ENCODE peak calls at places on chromosomes 4 and X, in ten cellular contexts. One of them, this sample, is unnamed.

GRCh38 chrX:26649534-26649933 is 433.6 kb downstream of the MAGEB5 start:
- DNase-seq in C1 segment of cervical spinal cord: no peak
- DNase-seq in vagina: no peak
- DNase-seq in stimulated activated CD4-positive, alpha-beta T cell treated with anti-CD3 and anti-CD28 coated beads, Interleukin-4, amount 100 ng/mL, for 1 hour: no peak
- DNase-seq in activated effector memory CD4-positive, alpha-beta T cell treated with anti-CD3 and anti-CD28 coated beads, Interleukin-2, amount 50 U/mL, for 16 hours: no peak
- DNase-seq in activated CD8-positive, alpha-beta memory T cell treated with anti-CD3 and anti-CD28 coated beads, Interleukin-2, amount 50 U/mL, for 4 hours: no peak
- DNase-seq in A549: peak; percentile 1
- DNase-seq in NCI-H2081: peak; percentile 17
- DNase-seq in EH: no peak
- DNase-seq in left colon: no peak
- DNase-seq in this sample: no peak

GRCh38 chr4:110622841-110623709 is at the start of gene PITX2:
- DNase-seq in C1 segment of cervical spinal cord: no peak
- DNase-seq in left colon: peak; percentile 91
- DNase-seq in activated CD8-positive, alpha-beta memory T cell treated with anti-CD3 and anti-CD28 coated beads, Interleukin-2, amount 50 U/mL, for 4 hours: no peak
- DNase-seq in NCI-H2081: no peak
- DNase-seq in A549: no peak
- DNase-seq in vagina: no peak
- DNase-seq in activated effector memory CD4-positive, alpha-beta T cell treated with anti-CD3 and anti-CD28 coated beads, Interleukin-2, amount 50 U/mL, for 16 hours: no peak
- DNase-seq in EH: peak; percentile 89
- DNase-seq in stimulated activated CD4-positive, alpha-beta T cell treated with anti-CD3 and anti-CD28 coated beads, Interleukin-4, amount 100 ng/mL, for 1 hour: peak; percentile 37
- DNase-seq in this sample: peak; percentile 99

GRCh38 chr4:89572224-89572858 is 264.6 kb downstream of the SNCA start:
- DNase-seq in C1 segment of cervical spinal cord: no peak
- DNase-seq in stimulated activated CD4-positive, alpha-beta T cell treated with anti-CD3 and anti-CD28 coated beads, Interleukin-4, amount 100 ng/mL, for 1 hour: no peak
- DNase-seq in left colon: no peak
- DNase-seq in A549: no peak
- DNase-seq in activated effector memory CD4-positive, alpha-beta T cell treated with anti-CD3 and anti-CD28 coated beads, Interleukin-2, amount 50 U/mL, for 16 hours: no peak
- DNase-seq in NCI-H2081: peak; percentile 28
- DNase-seq in activated CD8-positive, alpha-beta memory T cell treated with anti-CD3 and anti-CD28 coated beads, Interleukin-2, amount 50 U/mL, for 4 hours: no peak
- DNase-seq in EH: no peak
- DNase-seq in vagina: no peak
- DNase-seq in this sample: no peak

GRCh38 chr4:106048250-106048931 is 153.1 kb downstream of the NPNT start:
- DNase-seq in C1 segment of cervical spinal cord: no peak
- DNase-seq in vagina: no peak
- DNase-seq in NCI-H2081: no peak
- DNase-seq in left colon: no peak
- DNase-seq in activated effector memory CD4-positive, alpha-beta T cell treated with anti-CD3 and anti-CD28 coated beads, Interleukin-2, amount 50 U/mL, for 16 hours: no peak
- DNase-seq in A549: no peak
- DNase-seq in activated CD8-positive, alpha-beta memory T cell treated with anti-CD3 and anti-CD28 coated beads, Interleukin-2, amount 50 U/mL, for 4 hours: no peak
- DNase-seq in EH: peak; percentile 53
- DNase-seq in stimulated activated CD4-positive, alpha-beta T cell treated with anti-CD3 and anti-CD28 coated beads, Interleukin-4, amount 100 ng/mL, for 1 hour: no peak
- DNase-seq in this sample: no peak

GRCh38 chrX:30824275-30824674 is 64.8 kb downstream of the TAB3 start:
- DNase-seq in vagina: no peak
- DNase-seq in NCI-H2081: no peak
- DNase-seq in activated effector memory CD4-positive, alpha-beta T cell treated with anti-CD3 and anti-CD28 coated beads, Interleukin-2, amount 50 U/mL, for 16 hours: no peak
- DNase-seq in left colon: no peak
- DNase-seq in A549: no peak
- DNase-seq in C1 segment of cervical spinal cord: no peak
- DNase-seq in activated CD8-positive, alpha-beta memory T cell treated with anti-CD3 and anti-CD28 coated beads, Interleukin-2, amount 50 U/mL, for 4 hours: no peak
- DNase-seq in EH: no peak
- DNase-seq in stimulated activated CD4-positive, alpha-beta T cell treated with anti-CD3 and anti-CD28 coated beads, Interleukin-4, amount 100 ng/mL, for 1 hour: no peak
- DNase-seq in this sample: no peak

GRCh38 chr4:4426511-4427477 is 39.9 kb downstream of the NSG1 start:
- DNase-seq in stimulated activated CD4-positive, alpha-beta T cell treated with anti-CD3 and anti-CD28 coated beads, Interleukin-4, amount 100 ng/mL, for 1 hour: no peak
- DNase-seq in C1 segment of cervical spinal cord: no peak
- DNase-seq in A549: no peak
- DNase-seq in activated effector memory CD4-positive, alpha-beta T cell treated with anti-CD3 and anti-CD28 coated beads, Interleukin-2, amount 50 U/mL, for 16 hours: peak; percentile 52
- DNase-seq in vagina: peak; percentile 74
- DNase-seq in left colon: no peak
- DNase-seq in EH: no peak
- DNase-seq in NCI-H2081: no peak
- DNase-seq in activated CD8-positive, alpha-beta memory T cell treated with anti-CD3 and anti-CD28 coated beads, Interleukin-2, amount 50 U/mL, for 4 hours: no peak
- DNase-seq in this sample: no peak

GRCh38 chrX:120361906-120362305 is at the start of gene ATP1B4:
- DNase-seq in stimulated activated CD4-positive, alpha-beta T cell treated with anti-CD3 and anti-CD28 coated beads, Interleukin-4, amount 100 ng/mL, for 1 hour: no peak
- DNase-seq in C1 segment of cervical spinal cord: no peak
- DNase-seq in activated effector memory CD4-positive, alpha-beta T cell treated with anti-CD3 and anti-CD28 coated beads, Interleukin-2, amount 50 U/mL, for 16 hours: no peak
- DNase-seq in left colon: no peak
- DNase-seq in activated CD8-positive, alpha-beta memory T cell treated with anti-CD3 and anti-CD28 coated beads, Interleukin-2, amount 50 U/mL, for 4 hours: no peak
- DNase-seq in EH: no peak
- DNase-seq in vagina: no peak
- DNase-seq in NCI-H2081: no peak
- DNase-seq in A549: no peak
- DNase-seq in this sample: no peak

GRCh38 chrX:138669693-138670092 is 41.8 kb downstream of the FGF13 start:
- DNase-seq in activated CD8-positive, alpha-beta memory T cell treated with anti-CD3 and anti-CD28 coated beads, Interleukin-2, amount 50 U/mL, for 4 hours: no peak
- DNase-seq in C1 segment of cervical spinal cord: no peak
- DNase-seq in vagina: no peak
- DNase-seq in left colon: no peak
- DNase-seq in NCI-H2081: no peak
- DNase-seq in EH: no peak
- DNase-seq in A549: no peak
- DNase-seq in activated effector memory CD4-positive, alpha-beta T cell treated with anti-CD3 and anti-CD28 coated beads, Interleukin-2, amount 50 U/mL, for 16 hours: no peak
- DNase-seq in stimulated activated CD4-positive, alpha-beta T cell treated with anti-CD3 and anti-CD28 coated beads, Interleukin-4, amount 100 ng/mL, for 1 hour: no peak
- DNase-seq in this sample: no peak

GRCh38 chr4:33924801-33925200 is 2319.5 kb downstream of the ARAP2 start:
- DNase-seq in left colon: no peak
- DNase-seq in vagina: no peak
- DNase-seq in C1 segment of cervical spinal cord: no peak
- DNase-seq in A549: no peak
- DNase-seq in EH: peak; percentile 8
- DNase-seq in activated effector memory CD4-positive, alpha-beta T cell treated with anti-CD3 and anti-CD28 coated beads, Interleukin-2, amount 50 U/mL, for 16 hours: no peak
- DNase-seq in NCI-H2081: no peak
- DNase-seq in activated CD8-positive, alpha-beta memory T cell treated with anti-CD3 and anti-CD28 coated beads, Interleukin-2, amount 50 U/mL, for 4 hours: no peak
- DNase-seq in stimulated activated CD4-positive, alpha-beta T cell treated with anti-CD3 and anti-CD28 coated beads, Interleukin-4, amount 100 ng/mL, for 1 hour: no peak
- DNase-seq in this sample: no peak

GRCh38 chr4:73676881-73677323 is 56.7 kb upstream of the RASSF6 start:
- DNase-seq in EH: peak; percentile 33
- DNase-seq in vagina: no peak
- DNase-seq in left colon: no peak
- DNase-seq in A549: peak; percentile 10
- DNase-seq in activated CD8-positive, alpha-beta memory T cell treated with anti-CD3 and anti-CD28 coated beads, Interleukin-2, amount 50 U/mL, for 4 hours: no peak
- DNase-seq in C1 segment of cervical spinal cord: no peak
- DNase-seq in stimulated activated CD4-positive, alpha-beta T cell treated with anti-CD3 and anti-CD28 coated beads, Interleukin-4, amount 100 ng/mL, for 1 hour: no peak
- DNase-seq in NCI-H2081: peak; percentile 21
- DNase-seq in activated effector memory CD4-positive, alpha-beta T cell treated with anti-CD3 and anti-CD28 coated beads, Interleukin-2, amount 50 U/mL, for 16 hours: no peak
- DNase-seq in this sample: no peak

GRCh38 chr4:153529646-153530045 is 63.5 kb downstream of the TMEM131L start:
- DNase-seq in stimulated activated CD4-positive, alpha-beta T cell treated with anti-CD3 and anti-CD28 coated beads, Interleukin-4, amount 100 ng/mL, for 1 hour: no peak
- DNase-seq in activated effector memory CD4-positive, alpha-beta T cell treated with anti-CD3 and anti-CD28 coated beads, Interleukin-2, amount 50 U/mL, for 16 hours: no peak
- DNase-seq in A549: no peak
- DNase-seq in left colon: no peak
- DNase-seq in NCI-H2081: no peak
- DNase-seq in C1 segment of cervical spinal cord: no peak
- DNase-seq in activated CD8-positive, alpha-beta memory T cell treated with anti-CD3 and anti-CD28 coated beads, Interleukin-2, amount 50 U/mL, for 4 hours: no peak
- DNase-seq in vagina: no peak
- DNase-seq in EH: no peak
- DNase-seq in this sample: no peak

GRCh38 chr4:118981171-118981838 is 92.7 kb downstream of the SYNPO2 start:
- DNase-seq in stimulated activated CD4-positive, alpha-beta T cell treated with anti-CD3 and anti-CD28 coated beads, Interleukin-4, amount 100 ng/mL, for 1 hour: no peak
- DNase-seq in vagina: no peak
- DNase-seq in C1 segment of cervical spinal cord: no peak
- DNase-seq in left colon: no peak
- DNase-seq in NCI-H2081: peak; percentile 29
- DNase-seq in activated CD8-positive, alpha-beta memory T cell treated with anti-CD3 and anti-CD28 coated beads, Interleukin-2, amount 50 U/mL, for 4 hours: no peak
- DNase-seq in EH: peak; percentile 95
- DNase-seq in activated effector memory CD4-positive, alpha-beta T cell treated with anti-CD3 and anti-CD28 coated beads, Interleukin-2, amount 50 U/mL, for 16 hours: no peak
- DNase-seq in A549: no peak
- DNase-seq in this sample: no peak

GRCh38 chrX:151754042-151754419 is 19.5 kb downstream of the CNGA2 start:
- DNase-seq in NCI-H2081: no peak
- DNase-seq in vagina: no peak
- DNase-seq in activated CD8-positive, alpha-beta memory T cell treated with anti-CD3 and anti-CD28 coated beads, Interleukin-2, amount 50 U/mL, for 4 hours: no peak
- DNase-seq in activated effector memory CD4-positive, alpha-beta T cell treated with anti-CD3 and anti-CD28 coated beads, Interleukin-2, amount 50 U/mL, for 16 hours: no peak
- DNase-seq in EH: peak; percentile 77
- DNase-seq in left colon: no peak
- DNase-seq in A549: peak; percentile 11
- DNase-seq in stimulated activated CD4-positive, alpha-beta T cell treated with anti-CD3 and anti-CD28 coated beads, Interleukin-4, amount 100 ng/mL, for 1 hour: no peak
- DNase-seq in C1 segment of cervical spinal cord: no peak
- DNase-seq in this sample: no peak

GRCh38 chr4:131764730-131765129 is 1384.4 kb upstream of the PCDH10 start:
- DNase-seq in vagina: no peak
- DNase-seq in left colon: no peak
- DNase-seq in activated effector memory CD4-positive, alpha-beta T cell treated with anti-CD3 and anti-CD28 coated beads, Interleukin-2, amount 50 U/mL, for 16 hours: peak; percentile 57
- DNase-seq in stimulated activated CD4-positive, alpha-beta T cell treated with anti-CD3 and anti-CD28 coated beads, Interleukin-4, amount 100 ng/mL, for 1 hour: no peak
- DNase-seq in NCI-H2081: no peak
- DNase-seq in activated CD8-positive, alpha-beta memory T cell treated with anti-CD3 and anti-CD28 coated beads, Interleukin-2, amount 50 U/mL, for 4 hours: no peak
- DNase-seq in C1 segment of cervical spinal cord: no peak
- DNase-seq in A549: no peak
- DNase-seq in EH: no peak
- DNase-seq in this sample: no peak

GRCh38 chr4:38132843-38133662 is 172.9 kb downstream of the PTTG2 start:
- DNase-seq in activated effector memory CD4-positive, alpha-beta T cell treated with anti-CD3 and anti-CD28 coated beads, Interleukin-2, amount 50 U/mL, for 16 hours: no peak
- DNase-seq in activated CD8-positive, alpha-beta memory T cell treated with anti-CD3 and anti-CD28 coated beads, Interleukin-2, amount 50 U/mL, for 4 hours: no peak
- DNase-seq in C1 segment of cervical spinal cord: no peak
- DNase-seq in EH: no peak
- DNase-seq in A549: no peak
- DNase-seq in stimulated activated CD4-positive, alpha-beta T cell treated with anti-CD3 and anti-CD28 coated beads, Interleukin-4, amount 100 ng/mL, for 1 hour: no peak
- DNase-seq in left colon: peak; percentile 75
- DNase-seq in NCI-H2081: no peak
- DNase-seq in vagina: no peak
- DNase-seq in this sample: no peak

GRCh38 chr4:140257461-140258305 is 103.7 kb upstream of the MAML3 start:
- DNase-seq in activated CD8-positive, alpha-beta memory T cell treated with anti-CD3 and anti-CD28 coated beads, Interleukin-2, amount 50 U/mL, for 4 hours: no peak
- DNase-seq in vagina: no peak
- DNase-seq in NCI-H2081: no peak
- DNase-seq in EH: peak; percentile 68
- DNase-seq in C1 segment of cervical spinal cord: no peak
- DNase-seq in left colon: no peak
- DNase-seq in A549: no peak
- DNase-seq in activated effector memory CD4-positive, alpha-beta T cell treated with anti-CD3 and anti-CD28 coated beads, Interleukin-2, amount 50 U/mL, for 16 hours: no peak
- DNase-seq in stimulated activated CD4-positive, alpha-beta T cell treated with anti-CD3 and anti-CD28 coated beads, Interleukin-4, amount 100 ng/mL, for 1 hour: no peak
- DNase-seq in this sample: no peak

GRCh38 chrX:150299579-150299978 is 63.5 kb upstream of the MAMLD1 start:
- DNase-seq in EH: no peak
- DNase-seq in vagina: no peak
- DNase-seq in stimulated activated CD4-positive, alpha-beta T cell treated with anti-CD3 and anti-CD28 coated beads, Interleukin-4, amount 100 ng/mL, for 1 hour: no peak
- DNase-seq in C1 segment of cervical spinal cord: no peak
- DNase-seq in A549: no peak
- DNase-seq in activated CD8-positive, alpha-beta memory T cell treated with anti-CD3 and anti-CD28 coated beads, Interleukin-2, amount 50 U/mL, for 4 hours: no peak
- DNase-seq in left colon: no peak
- DNase-seq in activated effector memory CD4-positive, alpha-beta T cell treated with anti-CD3 and anti-CD28 coated beads, Interleukin-2, amount 50 U/mL, for 16 hours: no peak
- DNase-seq in NCI-H2081: no peak
- DNase-seq in this sample: no peak

GRCh38 chr4:15755321-15755750 is 22.8 kb upstream of the CD38 start:
- DNase-seq in activated CD8-positive, alpha-beta memory T cell treated with anti-CD3 and anti-CD28 coated beads, Interleukin-2, amount 50 U/mL, for 4 hours: peak; percentile 29
- DNase-seq in C1 segment of cervical spinal cord: no peak
- DNase-seq in A549: no peak
- DNase-seq in NCI-H2081: no peak
- DNase-seq in stimulated activated CD4-positive, alpha-beta T cell treated with anti-CD3 and anti-CD28 coated beads, Interleukin-4, amount 100 ng/mL, for 1 hour: peak; percentile 60
- DNase-seq in activated effector memory CD4-positive, alpha-beta T cell treated with anti-CD3 and anti-CD28 coated beads, Interleukin-2, amount 50 U/mL, for 16 hours: peak; percentile 82
- DNase-seq in left colon: no peak
- DNase-seq in EH: peak; percentile 50
- DNase-seq in vagina: no peak
- DNase-seq in this sample: no peak

GRCh38 chr4:142801966-142802365 is 44.1 kb downstream of the INPP4B start:
- DNase-seq in EH: no peak
- DNase-seq in vagina: no peak
- DNase-seq in activated CD8-positive, alpha-beta memory T cell treated with anti-CD3 and anti-CD28 coated beads, Interleukin-2, amount 50 U/mL, for 4 hours: no peak
- DNase-seq in C1 segment of cervical spinal cord: no peak
- DNase-seq in stimulated activated CD4-positive, alpha-beta T cell treated with anti-CD3 and anti-CD28 coated beads, Interleukin-4, amount 100 ng/mL, for 1 hour: no peak
- DNase-seq in A549: no peak
- DNase-seq in left colon: no peak
- DNase-seq in NCI-H2081: no peak
- DNase-seq in activated effector memory CD4-positive, alpha-beta T cell treated with anti-CD3 and anti-CD28 coated beads, Interleukin-2, amount 50 U/mL, for 16 hours: no peak
- DNase-seq in this sample: no peak

GRCh38 chrX:97026406-97026805 is 142.7 kb downstream of the RPA4 start:
- DNase-seq in NCI-H2081: peak; percentile 2
- DNase-seq in left colon: no peak
- DNase-seq in vagina: no peak
- DNase-seq in activated CD8-positive, alpha-beta memory T cell treated with anti-CD3 and anti-CD28 coated beads, Interleukin-2, amount 50 U/mL, for 4 hours: no peak
- DNase-seq in EH: no peak
- DNase-seq in A549: no peak
- DNase-seq in C1 segment of cervical spinal cord: no peak
- DNase-seq in activated effector memory CD4-positive, alpha-beta T cell treated with anti-CD3 and anti-CD28 coated beads, Interleukin-2, amount 50 U/mL, for 16 hours: no peak
- DNase-seq in stimulated activated CD4-positive, alpha-beta T cell treated with anti-CD3 and anti-CD28 coated beads, Interleukin-4, amount 100 ng/mL, for 1 hour: no peak
- DNase-seq in this sample: no peak

GRCh38 chr4:69546121-69546520 is 50.4 kb upstream of the UGT2B4 start:
- DNase-seq in vagina: no peak
- DNase-seq in left colon: no peak
- DNase-seq in A549: no peak
- DNase-seq in EH: no peak
- DNase-seq in stimulated activated CD4-positive, alpha-beta T cell treated with anti-CD3 and anti-CD28 coated beads, Interleukin-4, amount 100 ng/mL, for 1 hour: no peak
- DNase-seq in activated CD8-positive, alpha-beta memory T cell treated with anti-CD3 and anti-CD28 coated beads, Interleukin-2, amount 50 U/mL, for 4 hours: no peak
- DNase-seq in C1 segment of cervical spinal cord: no peak
- DNase-seq in NCI-H2081: no peak
- DNase-seq in activated effector memory CD4-positive, alpha-beta T cell treated with anti-CD3 and anti-CD28 coated beads, Interleukin-2, amount 50 U/mL, for 16 hours: no peak
- DNase-seq in this sample: no peak

GRCh38 chrX:46617906-46618305 is 44.3 kb downstream of the CHST7 start:
- DNase-seq in C1 segment of cervical spinal cord: no peak
- DNase-seq in left colon: no peak
- DNase-seq in A549: no peak
- DNase-seq in activated CD8-positive, alpha-beta memory T cell treated with anti-CD3 and anti-CD28 coated beads, Interleukin-2, amount 50 U/mL, for 4 hours: no peak
- DNase-seq in stimulated activated CD4-positive, alpha-beta T cell treated with anti-CD3 and anti-CD28 coated beads, Interleukin-4, amount 100 ng/mL, for 1 hour: no peak
- DNase-seq in activated effector memory CD4-positive, alpha-beta T cell treated with anti-CD3 and anti-CD28 coated beads, Interleukin-2, amount 50 U/mL, for 16 hours: peak; percentile 61
- DNase-seq in vagina: no peak
- DNase-seq in NCI-H2081: no peak
- DNase-seq in EH: no peak
- DNase-seq in this sample: no peak

This sample was measured in Peyer's patch.